ENCODE peak calls at places on chromosomes 1 and 21, in seven cellular contexts. One of them, this sample, is unnamed.

GRCh38 chr1:192747942-192748341 is 60.9 kb upstream of the RGS2 start:
- DNase-seq in neuronal stem cell: no peak
- DNase-seq in H9: no peak
- DNase-seq in IMR-90: peak
- DNase-seq in trophoblast cell: peak
- DNase-seq in mesendoderm: no peak
- DNase-seq in H1: no peak
- DNase-seq in this sample: peak

GRCh38 chr1:8705104-8705503 is 112.3 kb downstream of the RERE start:
- DNase-seq in mesendoderm: no peak
- DNase-seq in IMR-90: no peak
- DNase-seq in trophoblast cell: no peak
- DNase-seq in H9: no peak
- DNase-seq in neuronal stem cell: no peak
- DNase-seq in H1: no peak
- DNase-seq in this sample: no peak

GRCh38 chr1:118949317-118949716 is 38.8 kb downstream of the TBX15 start:
- DNase-seq in H9: no peak
- DNase-seq in H1: no peak
- DNase-seq in IMR-90: no peak
- DNase-seq in trophoblast cell: no peak
- DNase-seq in neuronal stem cell: no peak
- DNase-seq in mesendoderm: no peak
- DNase-seq in this sample: no peak

GRCh38 chr1:205537386-205538018 is 33.0 kb downstream of the CDK18 start:
- DNase-seq in trophoblast cell: no peak
- DNase-seq in mesendoderm: no peak
- DNase-seq in neuronal stem cell: no peak
- DNase-seq in H1: no peak
- DNase-seq in H9: no peak
- DNase-seq in IMR-90: no peak
- DNase-seq in this sample: peak

GRCh38 chr1:170194451-170194850 is 48.7 kb downstream of the NTMT2 start:
- DNase-seq in IMR-90: no peak
- DNase-seq in mesendoderm: no peak
- DNase-seq in trophoblast cell: no peak
- DNase-seq in neuronal stem cell: no peak
- DNase-seq in H1: no peak
- DNase-seq in H9: no peak
- DNase-seq in this sample: no peak

GRCh38 chr1:24688621-24689195 is 45.6 kb downstream of the SRRM1 start:
- DNase-seq in trophoblast cell: peak
- DNase-seq in mesendoderm: peak
- DNase-seq in neuronal stem cell: peak
- DNase-seq in H9: peak
- DNase-seq in H1: peak
- DNase-seq in IMR-90: peak
- DNase-seq in this sample: peak

GRCh38 chr1:35929730-35930592 is 944 bp upstream of the AGO3 start:
- DNase-seq in mesendoderm: peak
- DNase-seq in neuronal stem cell: peak
- DNase-seq in trophoblast cell: peak
- DNase-seq in IMR-90: peak
- DNase-seq in H1: peak
- DNase-seq in H9: peak
- DNase-seq in this sample: no peak

GRCh38 chr1:94236021-94236491 is 1.3 kb downstream of the ARHGAP29 start:
- DNase-seq in H9: no peak
- DNase-seq in mesendoderm: peak
- DNase-seq in trophoblast cell: peak
- DNase-seq in H1: no peak
- DNase-seq in neuronal stem cell: peak
- DNase-seq in IMR-90: peak
- DNase-seq in this sample: no peak

GRCh38 chr1:161163793-161164192 is 2.4 kb upstream of the PPOX start:
- DNase-seq in H1: no peak
- DNase-seq in H9: no peak
- DNase-seq in trophoblast cell: no peak
- DNase-seq in mesendoderm: no peak
- DNase-seq in IMR-90: no peak
- DNase-seq in neuronal stem cell: no peak
- DNase-seq in this sample: no peak

GRCh38 chr1:93738075-93738622 is 56.5 kb upstream of the BCAR3 start:
- DNase-seq in neuronal stem cell: no peak
- DNase-seq in H9: no peak
- DNase-seq in H1: no peak
- DNase-seq in IMR-90: peak
- DNase-seq in trophoblast cell: peak
- DNase-seq in mesendoderm: no peak
- DNase-seq in this sample: peak

GRCh38 chr1:16138772-16139221 is 17.1 kb downstream of the EPHA2 start:
- DNase-seq in trophoblast cell: peak
- DNase-seq in H1: no peak
- DNase-seq in H9: no peak
- DNase-seq in mesendoderm: no peak
- DNase-seq in neuronal stem cell: no peak
- DNase-seq in IMR-90: peak
- DNase-seq in this sample: peak

GRCh38 chr1:51569284-51570062 is 47.4 kb upstream of the OSBPL9 start:
- DNase-seq in H9: peak
- DNase-seq in H1: peak
- DNase-seq in trophoblast cell: peak
- DNase-seq in IMR-90: peak
- DNase-seq in mesendoderm: peak
- DNase-seq in neuronal stem cell: no peak
- DNase-seq in this sample: peak

GRCh38 chr1:179793281-179793680 is 50.2 kb downstream of the FAM163A start:
- DNase-seq in neuronal stem cell: no peak
- DNase-seq in mesendoderm: no peak
- DNase-seq in H9: no peak
- DNase-seq in IMR-90: no peak
- DNase-seq in H1: no peak
- DNase-seq in trophoblast cell: peak
- DNase-seq in this sample: no peak

GRCh38 chr21:24671901-24672300 is 935.4 kb downstream of the MRPL39 start:
- DNase-seq in H9: no peak
- DNase-seq in mesendoderm: no peak
- DNase-seq in trophoblast cell: no peak
- DNase-seq in neuronal stem cell: no peak
- DNase-seq in IMR-90: no peak
- DNase-seq in H1: no peak
- DNase-seq in this sample: no peak

GRCh38 chr1:85621430-85621829 is 40.9 kb downstream of the CCN1 start:
- DNase-seq in H1: no peak
- DNase-seq in IMR-90: no peak
- DNase-seq in neuronal stem cell: no peak
- DNase-seq in mesendoderm: no peak
- DNase-seq in H9: no peak
- DNase-seq in trophoblast cell: no peak
- DNase-seq in this sample: no peak

GRCh38 chr1:221829327-221830011 is 87.6 kb upstream of the DUSP10 start:
- DNase-seq in IMR-90: peak
- DNase-seq in H9: no peak
- DNase-seq in neuronal stem cell: no peak
- DNase-seq in mesendoderm: no peak
- DNase-seq in trophoblast cell: peak
- DNase-seq in H1: no peak
- DNase-seq in this sample: peak

GRCh38 chr21:26447932-26448331 is 125.2 kb downstream of the CYYR1 start:
- DNase-seq in neuronal stem cell: no peak
- DNase-seq in H1: no peak
- DNase-seq in IMR-90: no peak
- DNase-seq in trophoblast cell: peak
- DNase-seq in mesendoderm: peak
- DNase-seq in H9: no peak
- DNase-seq in this sample: peak

GRCh38 chr21:28615276-28615675 is 377.4 kb downstream of the LTN1 start:
- DNase-seq in neuronal stem cell: no peak
- DNase-seq in H1: no peak
- DNase-seq in mesendoderm: peak
- DNase-seq in trophoblast cell: peak
- DNase-seq in IMR-90: peak
- DNase-seq in H9: no peak
- DNase-seq in this sample: no peak

GRCh38 chr1:203547771-203548421 is 53.9 kb downstream of the OPTC start:
- DNase-seq in neuronal stem cell: no peak
- DNase-seq in H9: no peak
- DNase-seq in IMR-90: no peak
- DNase-seq in H1: no peak
- DNase-seq in trophoblast cell: no peak
- DNase-seq in mesendoderm: no peak
- DNase-seq in this sample: no peak

GRCh38 chr1:172699111-172699510 is 40.2 kb downstream of the FASLG start:
- DNase-seq in neuronal stem cell: no peak
- DNase-seq in H9: no peak
- DNase-seq in H1: no peak
- DNase-seq in mesendoderm: no peak
- DNase-seq in trophoblast cell: peak
- DNase-seq in IMR-90: peak
- DNase-seq in this sample: peak

GRCh38 chr1:100581096-100581705 is 43.3 kb downstream of the GPR88 start:
- DNase-seq in H9: no peak
- DNase-seq in trophoblast cell: no peak
- DNase-seq in IMR-90: no peak
- DNase-seq in mesendoderm: no peak
- DNase-seq in H1: no peak
- DNase-seq in neuronal stem cell: no peak
- DNase-seq in this sample: no peak

GRCh38 chr1:87523466-87523865 is 194.8 kb downstream of the LMO4 start:
- DNase-seq in IMR-90: peak
- DNase-seq in H9: no peak
- DNase-seq in neuronal stem cell: no peak
- DNase-seq in H1: no peak
- DNase-seq in trophoblast cell: no peak
- DNase-seq in mesendoderm: no peak
- DNase-seq in this sample: no peak

GRCh38 chr21:38725196-38726157 is 80.3 kb upstream of the ETS2 start:
- DNase-seq in H9: no peak
- DNase-seq in trophoblast cell: no peak
- DNase-seq in H1: no peak
- DNase-seq in IMR-90: no peak
- DNase-seq in mesendoderm: no peak
- DNase-seq in neuronal stem cell: no peak
- DNase-seq in this sample: no peak

GRCh38 chr21:38720074-38720473 is 85.7 kb upstream of the ETS2 start:
- DNase-seq in H1: no peak
- DNase-seq in IMR-90: no peak
- DNase-seq in trophoblast cell: no peak
- DNase-seq in neuronal stem cell: no peak
- DNase-seq in H9: no peak
- DNase-seq in mesendoderm: no peak
- DNase-seq in this sample: no peak

GRCh38 chr21:38726482-38726881 is 79.2 kb upstream of the ETS2 start:
- DNase-seq in trophoblast cell: no peak
- DNase-seq in mesendoderm: no peak
- DNase-seq in H1: no peak
- DNase-seq in neuronal stem cell: no peak
- DNase-seq in IMR-90: no peak
- DNase-seq in H9: no peak
- DNase-seq in this sample: no peak

GRCh38 chr21:38721055-38721454 is 84.7 kb upstream of the ETS2 start:
- DNase-seq in IMR-90: no peak
- DNase-seq in mesendoderm: peak
- DNase-seq in H9: peak
- DNase-seq in trophoblast cell: no peak
- DNase-seq in H1: no peak
- DNase-seq in neuronal stem cell: no peak
- DNase-seq in this sample: no peak

GRCh38 chr21:38721983-38722382 is 83.7 kb upstream of the ETS2 start:
- DNase-seq in H9: no peak
- DNase-seq in mesendoderm: no peak
- DNase-seq in IMR-90: no peak
- DNase-seq in H1: no peak
- DNase-seq in neuronal stem cell: no peak
- DNase-seq in trophoblast cell: peak
- DNase-seq in this sample: peak
- H2BK5ac ChIP-seq in H9: no peak
- H2BK5ac ChIP-seq in mesendoderm: no peak
- H2BK5ac ChIP-seq in IMR-90: no peak
- H2BK5ac ChIP-seq in H1: no peak
- H2BK5ac ChIP-seq in neuronal stem cell: no peak
- H2BK5ac ChIP-seq in trophoblast cell: no peak
- H2BK5ac ChIP-seq in this sample: no peak

GRCh38 chr1:30982937-30983336 is 74.4 kb upstream of the SDC3 start:
- DNase-seq in H9: no peak
- DNase-seq in H1: no peak
- DNase-seq in mesendoderm: no peak
- DNase-seq in neuronal stem cell: no peak
- DNase-seq in IMR-90: peak
- DNase-seq in trophoblast cell: no peak
- DNase-seq in this sample: peak
- H3K4me2 ChIP-seq in H9: no peak
- H3K4me2 ChIP-seq in H1: no peak
- H3K4me2 ChIP-seq in mesendoderm: no peak
- H3K4me2 ChIP-seq in neuronal stem cell: no peak
- H3K4me2 ChIP-seq in IMR-90: no peak
- H3K4me2 ChIP-seq in trophoblast cell: no peak
- H3K4me2 ChIP-seq in this sample: no peak

DNA sequence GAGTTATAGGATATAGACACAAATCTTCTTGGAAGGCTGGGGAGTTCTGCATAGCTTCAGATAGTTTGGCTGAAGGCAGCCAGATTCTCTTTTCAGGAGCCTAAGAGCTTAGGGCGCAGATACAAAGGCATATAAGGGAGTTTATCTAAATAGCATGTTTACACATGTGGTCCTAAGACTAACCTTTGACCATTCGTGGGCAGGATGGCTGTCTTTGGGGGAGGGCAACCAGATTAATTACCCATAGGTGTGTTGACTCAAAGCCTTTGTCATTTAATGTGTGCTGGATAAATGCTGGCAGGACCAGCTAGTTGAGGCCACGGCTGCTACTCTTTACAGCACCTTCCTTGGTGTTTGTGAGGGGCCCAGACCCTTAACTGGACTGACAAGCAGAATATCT is 71.8 kb downstream of the IER5 start:
- DNase-seq in H9: no peak
- DNase-seq in trophoblast cell: no peak
- DNase-seq in IMR-90: no peak
- DNase-seq in mesendoderm: no peak
- DNase-seq in neuronal stem cell: no peak
- DNase-seq in H1: no peak
- DNase-seq in this sample: no peak
- H3K18ac ChIP-seq in H9: no peak
- H3K18ac ChIP-seq in trophoblast cell: no peak
- H3K18ac ChIP-seq in IMR-90: no peak
- H3K18ac ChIP-seq in mesendoderm: no peak
- H3K18ac ChIP-seq in neuronal stem cell: no peak
- H3K18ac ChIP-seq in H1: no peak
- H3K18ac ChIP-seq in this sample: no peak

GRCh38 chr1:186073697-186074096 is 301.4 kb downstream of the TPR start:
- DNase-seq in mesendoderm: no peak
- DNase-seq in trophoblast cell: no peak
- DNase-seq in H9: no peak
- DNase-seq in neuronal stem cell: no peak
- DNase-seq in IMR-90: no peak
- DNase-seq in H1: no peak
- DNase-seq in this sample: no peak
- H2BK5ac ChIP-seq in mesendoderm: no peak
- H2BK5ac ChIP-seq in trophoblast cell: no peak
- H2BK5ac ChIP-seq in H9: no peak
- H2BK5ac ChIP-seq in neuronal stem cell: no peak
- H2BK5ac ChIP-seq in IMR-90: no peak
- H2BK5ac ChIP-seq in H1: no peak
- H2BK5ac ChIP-seq in this sample: no peak

GRCh38 chr1:38328278-38329035 is 281.9 kb upstream of the POU3F1 start:
- DNase-seq in mesendoderm: no peak
- DNase-seq in H1: no peak
- DNase-seq in neuronal stem cell: no peak
- DNase-seq in IMR-90: no peak
- DNase-seq in H9: no peak
- DNase-seq in trophoblast cell: no peak
- DNase-seq in this sample: no peak
- H3K4me2 ChIP-seq in mesendoderm: no peak
- H3K4me2 ChIP-seq in H1: no peak
- H3K4me2 ChIP-seq in neuronal stem cell: no peak
- H3K4me2 ChIP-seq in IMR-90: no peak
- H3K4me2 ChIP-seq in H9: no peak
- H3K4me2 ChIP-seq in trophoblast cell: no peak
- H3K4me2 ChIP-seq in this sample: no peak

This sample was measured in mesenchymal stem cell.